ENCODE peak calls at places on chromosome 4, in eight cellular contexts. One of them, this sample, is unnamed.

GRCh38 chr4:183444953-183445543 is 612 bp downstream of the CDKN2AIP start:
- DNase-seq in astrocyte: no peak
- DNase-seq in left lung: peak; percentile 47
- DNase-seq in adrenal gland: peak; percentile 51
- DNase-seq in fibroblast of lung: peak; percentile 20
- DNase-seq in aorta: peak; percentile 65
- DNase-seq in CD8-positive, alpha-beta T cell: no peak
- DNase-seq in heart right ventricle: peak; percentile 46
- DNase-seq in this sample: no peak

GRCh38 chr4:166924456-166924855 is 309.8 kb downstream of the SPOCK3 start:
- DNase-seq in adrenal gland: no peak
- DNase-seq in fibroblast of lung: no peak
- DNase-seq in CD8-positive, alpha-beta T cell: no peak
- DNase-seq in left lung: no peak
- DNase-seq in astrocyte: no peak
- DNase-seq in heart right ventricle: no peak
- DNase-seq in aorta: no peak
- DNase-seq in this sample: no peak

GRCh38 chr4:118997601-118998000 is 108.9 kb downstream of the SYNPO2 start:
- DNase-seq in adrenal gland: no peak
- DNase-seq in left lung: no peak
- DNase-seq in fibroblast of lung: peak; percentile 37
- DNase-seq in astrocyte: peak; percentile 25
- DNase-seq in heart right ventricle: no peak
- DNase-seq in CD8-positive, alpha-beta T cell: no peak
- DNase-seq in aorta: no peak
- DNase-seq in this sample: no peak

GRCh38 chr4:7333801-7334421 is 100.8 kb downstream of the PSAPL1 start:
- DNase-seq in astrocyte: no peak
- DNase-seq in left lung: no peak
- DNase-seq in adrenal gland: no peak
- DNase-seq in heart right ventricle: no peak
- DNase-seq in fibroblast of lung: no peak
- DNase-seq in aorta: no peak
- DNase-seq in CD8-positive, alpha-beta T cell: no peak
- DNase-seq in this sample: no peak

GRCh38 chr4:58809948-58810347 is 1699.8 kb upstream of the IGFBP7 start:
- DNase-seq in left lung: no peak
- DNase-seq in CD8-positive, alpha-beta T cell: no peak
- DNase-seq in heart right ventricle: no peak
- DNase-seq in adrenal gland: no peak
- DNase-seq in aorta: no peak
- DNase-seq in astrocyte: no peak
- DNase-seq in fibroblast of lung: no peak
- DNase-seq in this sample: no peak

GRCh38 chr4:2058264-2059033 is 678 bp upstream of the NAT8L start:
- DNase-seq in left lung: no peak
- DNase-seq in CD8-positive, alpha-beta T cell: no peak
- DNase-seq in astrocyte: no peak
- DNase-seq in adrenal gland: no peak
- DNase-seq in fibroblast of lung: no peak
- DNase-seq in heart right ventricle: peak; percentile 11
- DNase-seq in aorta: peak; percentile 47
- DNase-seq in this sample: no peak

GRCh38 chr4:176002007-176002623 is 63.5 kb upstream of the WDR17 start:
- DNase-seq in CD8-positive, alpha-beta T cell: no peak
- DNase-seq in fibroblast of lung: peak; percentile 31
- DNase-seq in left lung: peak; percentile 47
- DNase-seq in astrocyte: peak; percentile 12
- DNase-seq in aorta: peak; percentile 48
- DNase-seq in adrenal gland: peak; percentile 24
- DNase-seq in heart right ventricle: peak; percentile 14
- DNase-seq in this sample: no peak

GRCh38 chr4:1870328-1870577 is 940 bp upstream of the NSD2 start:
- DNase-seq in astrocyte: peak; percentile 68
- DNase-seq in aorta: peak; percentile 92
- DNase-seq in left lung: peak; percentile 91
- DNase-seq in CD8-positive, alpha-beta T cell: peak; percentile 88
- DNase-seq in heart right ventricle: peak; percentile 86
- DNase-seq in adrenal gland: peak; percentile 88
- DNase-seq in fibroblast of lung: peak; percentile 80
- DNase-seq in this sample: peak; percentile 93

GRCh38 chr4:87559090-87559837 is 30.1 kb upstream of the SPARCL1 start:
- DNase-seq in CD8-positive, alpha-beta T cell: peak; percentile 33
- DNase-seq in fibroblast of lung: no peak
- DNase-seq in astrocyte: no peak
- DNase-seq in heart right ventricle: no peak
- DNase-seq in aorta: no peak
- DNase-seq in adrenal gland: no peak
- DNase-seq in left lung: no peak
- DNase-seq in this sample: no peak

GRCh38 chr4:1777822-1778641 is 15.1 kb upstream of the FGFR3 start:
- DNase-seq in heart right ventricle: no peak
- DNase-seq in fibroblast of lung: peak; percentile 39
- DNase-seq in CD8-positive, alpha-beta T cell: no peak
- DNase-seq in adrenal gland: no peak
- DNase-seq in aorta: no peak
- DNase-seq in left lung: no peak
- DNase-seq in astrocyte: peak; percentile 20
- DNase-seq in this sample: peak; percentile 85

GRCh38 chr4:33477715-33478114 is 2757.5 kb downstream of the PCDH7 start:
- DNase-seq in left lung: no peak
- DNase-seq in astrocyte: no peak
- DNase-seq in aorta: no peak
- DNase-seq in CD8-positive, alpha-beta T cell: no peak
- DNase-seq in heart right ventricle: no peak
- DNase-seq in adrenal gland: no peak
- DNase-seq in fibroblast of lung: no peak
- DNase-seq in this sample: no peak

GRCh38 chr4:138736362-138736761 is 279.2 kb upstream of the NOCT start:
- DNase-seq in fibroblast of lung: peak; percentile 46
- DNase-seq in heart right ventricle: no peak
- DNase-seq in CD8-positive, alpha-beta T cell: no peak
- DNase-seq in adrenal gland: no peak
- DNase-seq in left lung: no peak
- DNase-seq in aorta: no peak
- DNase-seq in astrocyte: peak; percentile 37
- DNase-seq in this sample: no peak

GRCh38 chr4:528835-529234 is 29.8 kb downstream of the PIGG start:
- DNase-seq in fibroblast of lung: no peak
- DNase-seq in left lung: no peak
- DNase-seq in aorta: no peak
- DNase-seq in adrenal gland: no peak
- DNase-seq in astrocyte: no peak
- DNase-seq in CD8-positive, alpha-beta T cell: no peak
- DNase-seq in heart right ventricle: no peak
- DNase-seq in this sample: no peak

GRCh38 chr4:91128519-91128918 is 1001.3 kb downstream of the CCSER1 start:
- DNase-seq in heart right ventricle: no peak
- DNase-seq in aorta: no peak
- DNase-seq in fibroblast of lung: no peak
- DNase-seq in left lung: no peak
- DNase-seq in CD8-positive, alpha-beta T cell: no peak
- DNase-seq in astrocyte: no peak
- DNase-seq in adrenal gland: no peak
- DNase-seq in this sample: no peak

GRCh38 chr4:108051343-108051742 is 61.7 kb downstream of the HADH start:
- DNase-seq in adrenal gland: no peak
- DNase-seq in aorta: no peak
- DNase-seq in fibroblast of lung: no peak
- DNase-seq in heart right ventricle: no peak
- DNase-seq in left lung: no peak
- DNase-seq in CD8-positive, alpha-beta T cell: no peak
- DNase-seq in astrocyte: no peak
- DNase-seq in this sample: no peak

GRCh38 chr4:101977096-101977495 is 186.6 kb downstream of the BANK1 start:
- DNase-seq in left lung: peak; percentile 41
- DNase-seq in CD8-positive, alpha-beta T cell: no peak
- DNase-seq in aorta: peak; percentile 64
- DNase-seq in astrocyte: peak; percentile 98
- DNase-seq in heart right ventricle: no peak
- DNase-seq in fibroblast of lung: peak; percentile 98
- DNase-seq in adrenal gland: no peak
- DNase-seq in this sample: peak; percentile 80

GRCh38 chr4:26871611-26872010 is 11.0 kb downstream of the STIM2 start:
- DNase-seq in aorta: no peak
- DNase-seq in astrocyte: peak; percentile 71
- DNase-seq in left lung: no peak
- DNase-seq in adrenal gland: no peak
- DNase-seq in heart right ventricle: no peak
- DNase-seq in CD8-positive, alpha-beta T cell: no peak
- DNase-seq in fibroblast of lung: peak; percentile 79
- DNase-seq in this sample: no peak

GRCh38 chr4:147704846-147705245 is 20.9 kb upstream of the PRMT9 start:
- DNase-seq in left lung: no peak
- DNase-seq in astrocyte: no peak
- DNase-seq in adrenal gland: no peak
- DNase-seq in aorta: no peak
- DNase-seq in CD8-positive, alpha-beta T cell: no peak
- DNase-seq in fibroblast of lung: no peak
- DNase-seq in heart right ventricle: no peak
- DNase-seq in this sample: no peak

GRCh38 chr4:41880840-41881831 is 54.1 kb upstream of the TMEM33 start:
- DNase-seq in fibroblast of lung: no peak
- DNase-seq in adrenal gland: no peak
- DNase-seq in CD8-positive, alpha-beta T cell: no peak
- DNase-seq in aorta: no peak
- DNase-seq in astrocyte: no peak
- DNase-seq in left lung: no peak
- DNase-seq in heart right ventricle: no peak
- DNase-seq in this sample: no peak

GRCh38 chr4:121712001-121712655 is 15.3 kb upstream of the ANXA5 start:
- DNase-seq in adrenal gland: no peak
- DNase-seq in left lung: no peak
- DNase-seq in CD8-positive, alpha-beta T cell: no peak
- DNase-seq in aorta: no peak
- DNase-seq in fibroblast of lung: no peak
- DNase-seq in heart right ventricle: no peak
- DNase-seq in astrocyte: no peak
- DNase-seq in this sample: no peak

GRCh38 chr4:121712783-121713182 is 16.0 kb upstream of the ANXA5 start:
- DNase-seq in left lung: no peak
- DNase-seq in astrocyte: no peak
- DNase-seq in heart right ventricle: no peak
- DNase-seq in aorta: no peak
- DNase-seq in CD8-positive, alpha-beta T cell: no peak
- DNase-seq in adrenal gland: no peak
- DNase-seq in fibroblast of lung: no peak
- DNase-seq in this sample: no peak

GRCh38 chr4:121709766-121710405 is 13.1 kb upstream of the ANXA5 start:
- DNase-seq in heart right ventricle: no peak
- DNase-seq in left lung: no peak
- DNase-seq in adrenal gland: no peak
- DNase-seq in astrocyte: no peak
- DNase-seq in aorta: no peak
- DNase-seq in fibroblast of lung: no peak
- DNase-seq in CD8-positive, alpha-beta T cell: no peak
- DNase-seq in this sample: no peak

GRCh38 chr4:121714548-121714947 is 17.8 kb upstream of the ANXA5 start:
- DNase-seq in heart right ventricle: no peak
- DNase-seq in CD8-positive, alpha-beta T cell: no peak
- DNase-seq in left lung: no peak
- DNase-seq in astrocyte: no peak
- DNase-seq in fibroblast of lung: no peak
- DNase-seq in aorta: no peak
- DNase-seq in adrenal gland: no peak
- DNase-seq in this sample: no peak

DNA sequence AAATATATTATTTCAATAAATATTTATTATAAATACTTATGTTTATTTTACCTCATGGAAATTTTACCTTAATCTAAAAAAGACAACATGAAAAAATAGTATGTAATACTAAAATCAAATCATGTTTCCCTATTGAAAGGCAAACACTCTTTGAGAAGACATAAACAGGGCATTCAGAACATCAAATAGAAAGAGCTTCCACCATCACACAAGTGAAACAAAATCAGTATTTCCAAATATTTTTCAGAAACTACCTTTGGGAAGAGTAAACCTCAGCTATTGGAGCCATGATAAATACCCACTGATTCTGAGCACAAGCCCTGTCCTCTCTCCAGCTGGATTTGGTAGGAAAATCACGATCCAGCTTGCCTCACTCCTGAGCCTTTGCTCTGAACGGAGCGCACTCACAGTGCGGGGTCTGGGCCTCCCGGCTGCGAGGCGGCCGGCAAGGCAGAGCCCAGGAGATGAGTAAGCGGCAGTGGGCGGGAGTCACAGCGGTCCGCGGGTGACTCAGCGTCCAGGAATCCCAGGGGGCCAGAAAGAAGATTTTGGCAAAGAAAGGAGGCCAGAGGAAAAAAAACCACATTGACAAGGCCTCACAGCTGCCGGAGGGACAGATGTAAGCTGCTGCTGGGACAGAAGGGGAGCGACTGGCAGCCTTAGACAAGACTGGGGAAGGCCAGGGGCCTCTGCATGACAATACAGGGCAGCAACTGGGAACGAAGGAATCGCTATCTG is 14.7 kb upstream of the ANXA5 start:
- DNase-seq in aorta: peak; percentile 92
- DNase-seq in left lung: peak; percentile 84
- DNase-seq in fibroblast of lung: peak; percentile 97
- DNase-seq in heart right ventricle: peak; percentile 85
- DNase-seq in CD8-positive, alpha-beta T cell: no peak
- DNase-seq in astrocyte: peak; percentile 95
- DNase-seq in adrenal gland: peak; percentile 94
- DNase-seq in this sample: peak; percentile 96
- H3K4me1 ChIP-seq in aorta: no peaks in the 10 kb centered on the region
- H3K4me1 ChIP-seq in left lung: peaks cover 11% of the 10 kb centered on the region
- H3K4me1 ChIP-seq in fibroblast of lung: peaks cover 5% of the 10 kb centered on the region
- H3K4me1 ChIP-seq in heart right ventricle: peaks cover 7% of the 10 kb centered on the region
- H3K4me1 ChIP-seq in CD8-positive, alpha-beta T cell: no peaks in the 10 kb centered on the region
- H3K4me1 ChIP-seq in astrocyte: peaks cover 29% of the 10 kb centered on the region
- H3K4me1 ChIP-seq in adrenal gland: peaks cover 14% of the 10 kb centered on the region
- H3K4me1 ChIP-seq in this sample: peaks cover 17% of the 10 kb centered on the region

GRCh38 chr4:105551968-105552746 is at the start of gene ARHGEF38:
- DNase-seq in CD8-positive, alpha-beta T cell: no peak
- DNase-seq in adrenal gland: no peak
- DNase-seq in heart right ventricle: no peak
- DNase-seq in left lung: peak; percentile 63
- DNase-seq in aorta: no peak
- DNase-seq in astrocyte: peak; percentile 20
- DNase-seq in fibroblast of lung: peak; percentile 33
- DNase-seq in this sample: no peak
- H3K4me3 ChIP-seq in CD8-positive, alpha-beta T cell: no peak within 1 kb of the TSS
- H3K4me3 ChIP-seq in adrenal gland: no peak within 1 kb of the TSS
- H3K4me3 ChIP-seq in heart right ventricle: no peak within 1 kb of the TSS
- H3K4me3 ChIP-seq in left lung: peak within 1 kb of the TSS; percentile 20
- H3K4me3 ChIP-seq in aorta: no peak within 1 kb of the TSS
- H3K4me3 ChIP-seq in astrocyte: no peak within 1 kb of the TSS
- H3K4me3 ChIP-seq in fibroblast of lung: no peak within 1 kb of the TSS
- H3K4me3 ChIP-seq in this sample: no peak within 1 kb of the TSS

GRCh38 chr4:95764961-95765360 is 74.9 kb upstream of the PDHA2 start:
- DNase-seq in heart right ventricle: no peak
- DNase-seq in fibroblast of lung: no peak
- DNase-seq in CD8-positive, alpha-beta T cell: no peak
- DNase-seq in astrocyte: no peak
- DNase-seq in aorta: no peak
- DNase-seq in adrenal gland: no peak
- DNase-seq in left lung: no peak
- DNase-seq in this sample: no peak
- H3K4me1 ChIP-seq in heart right ventricle: no peaks in the 10 kb centered on the region
- H3K4me1 ChIP-seq in fibroblast of lung: no peaks in the 10 kb centered on the region
- H3K4me1 ChIP-seq in CD8-positive, alpha-beta T cell: no peaks in the 10 kb centered on the region
- H3K4me1 ChIP-seq in astrocyte: peaks cover 7% of the 10 kb centered on the region
- H3K4me1 ChIP-seq in aorta: no peaks in the 10 kb centered on the region
- H3K4me1 ChIP-seq in adrenal gland: no peaks in the 10 kb centered on the region
- H3K4me1 ChIP-seq in left lung: no peaks in the 10 kb centered on the region
- H3K4me1 ChIP-seq in this sample: peaks cover 12% of the 10 kb centered on the region

GRCh38 chr4:54784188-54784671 is 126.5 kb downstream of the KIT start:
- DNase-seq in aorta: peak; percentile 90
- DNase-seq in heart right ventricle: peak; percentile 76
- DNase-seq in astrocyte: peak; percentile 27
- DNase-seq in fibroblast of lung: peak; percentile 34
- DNase-seq in adrenal gland: peak; percentile 48
- DNase-seq in left lung: peak; percentile 71
- DNase-seq in CD8-positive, alpha-beta T cell: no peak
- DNase-seq in this sample: no peak
- H3K4me3 ChIP-seq in aorta: no peak overlapping the region
- H3K4me3 ChIP-seq in heart right ventricle: no peak overlapping the region
- H3K4me3 ChIP-seq in astrocyte: no peak overlapping the region
- H3K4me3 ChIP-seq in fibroblast of lung: no peak overlapping the region
- H3K4me3 ChIP-seq in adrenal gland: no peak overlapping the region
- H3K4me3 ChIP-seq in left lung: no peak overlapping the region
- H3K4me3 ChIP-seq in CD8-positive, alpha-beta T cell: no peak overlapping the region
- H3K4me3 ChIP-seq in this sample: no peak overlapping the region

This sample was measured in RWPE2.